ENCODE peak calls at places on chromosomes 13 and 19, in four cellular contexts. E is tibial artery, F is IMR-90, D is cardiac muscle cell. X is an unnamed sample.

GRCh38 chr13:76307157-76307556 is 579.0 kb downstream of the KCTD12 start:
- DNase-seq in E (no peak), D (peak), F (peak), X (no peak)

GRCh38 chr13:23992722-23993438 is 95.6 kb upstream of the C1QTNF9B start:
- DNase-seq in D (no peak), E (no peak), F (no peak), X (peak)

GRCh38 chr19:55253842-55254624 is 4.8 kb downstream of the PPP6R1 start:
- DNase-seq in E (no peak), D (no peak), F (no peak), X (peak)

GRCh38 chr19:35911790-35912189 is 3.7 kb upstream of the TYROBP start:
- DNase-seq in D (no peak), E (no peak), F (peak), X (no peak)

GRCh38 chr13:33494596-33495214 is 209.2 kb upstream of the STARD13 start:
- DNase-seq in D (no peak), F (peak), E (no peak), X (no peak)

GRCh38 chr13:113862766-113863510 is 938 bp downstream of the GAS6 start:
- DNase-seq in D (peak), E (peak), F (no peak), X (peak)

GRCh38 chr19:49019242-49019932 is 2.5 kb upstream of the LHB start:
- DNase-seq in F (peak), D (peak), E (no peak), X (peak)

GRCh38 chr13:27607125-27607524 is 13.2 kb downstream of the LNX2 start:
- DNase-seq in D (peak), E (no peak), F (peak), X (no peak)

GRCh38 chr19:1651548-1652394 is 644 bp downstream of the TCF3 start:
- DNase-seq in F (peak), D (peak), E (no peak), X (peak)

GRCh38 chr19:39873385-39873784 is 27.2 kb upstream of the FBL start:
- DNase-seq in F (no peak), D (no peak), E (no peak), X (no peak)

GRCh38 chr19:10290876-10291553 is 1.3 kb downstream of the ICAM5 start:
- DNase-seq in F (peak), E (no peak), D (peak), X (peak)

GRCh38 chr19:42440357-42441046 is 2.2 kb downstream of the CXCL17 start:
- DNase-seq in D (peak), E (peak), F (peak), X (peak)

GRCh38 chr19:42433503-42434260 is 6.5 kb upstream of the LIPE start:
- DNase-seq in E (no peak), F (peak), D (peak), X (peak)

GRCh38 chr19:42435316-42435715 is 7.4 kb downstream of the CXCL17 start:
- DNase-seq in D (no peak), E (no peak), F (no peak), X (no peak)

GRCh38 chr19:42431486-42431885 is 4.3 kb upstream of the LIPE start:
- DNase-seq in F (no peak), E (no peak), D (no peak), X (no peak)

DNA sequence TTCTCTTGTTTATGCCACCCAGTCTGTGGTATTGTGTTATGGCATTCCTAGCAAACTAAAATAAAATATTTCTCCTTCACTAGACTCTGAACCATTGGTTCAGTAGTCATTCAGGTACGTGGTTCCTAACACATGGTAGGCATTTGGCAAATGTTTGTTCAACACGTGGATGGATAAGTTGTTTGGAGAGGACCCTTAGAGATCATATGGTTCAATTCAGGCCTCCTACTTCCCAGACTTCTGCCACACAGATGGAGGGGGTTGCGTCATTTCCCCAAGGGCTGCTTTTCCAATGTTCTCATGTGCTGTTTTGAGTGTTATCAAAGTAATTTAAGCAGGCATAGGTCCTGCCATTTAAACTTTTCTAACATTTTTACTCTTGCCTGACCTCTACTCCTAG is 6.7 kb downstream of the CXCL17 start:
- DNase-seq in F (no peak), D (no peak), E (no peak), X (no peak)
- TF ChIP-seq CTCF in F (no peak), D (no peak), E (no peak), X (no peak)

DNA sequence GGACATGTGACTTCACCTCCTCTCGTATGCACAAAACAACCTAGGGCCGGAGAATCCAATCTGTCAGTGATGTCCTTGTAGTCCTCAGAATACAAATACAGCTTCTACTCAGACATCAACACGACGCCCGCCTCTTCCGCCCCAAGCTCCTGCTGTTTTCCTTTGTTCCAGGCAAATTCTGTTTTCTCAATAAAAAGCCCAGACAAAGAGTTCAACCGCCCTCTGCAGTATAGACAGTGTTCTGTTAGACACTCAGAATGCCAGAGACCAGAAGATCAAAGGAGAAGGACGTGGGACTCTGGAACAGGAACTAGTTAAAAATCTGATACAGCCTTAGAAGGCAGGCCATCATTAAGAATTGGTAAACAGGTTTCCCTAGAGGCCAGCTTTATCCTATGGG is 42.0 kb upstream of the GGACT start:
- DNase-seq in E (no peak), D (no peak), F (no peak), X (no peak)
- H3K4me3 ChIP-seq in E (no peak), D (no peak), F (no peak), X (no peak)

DNA sequence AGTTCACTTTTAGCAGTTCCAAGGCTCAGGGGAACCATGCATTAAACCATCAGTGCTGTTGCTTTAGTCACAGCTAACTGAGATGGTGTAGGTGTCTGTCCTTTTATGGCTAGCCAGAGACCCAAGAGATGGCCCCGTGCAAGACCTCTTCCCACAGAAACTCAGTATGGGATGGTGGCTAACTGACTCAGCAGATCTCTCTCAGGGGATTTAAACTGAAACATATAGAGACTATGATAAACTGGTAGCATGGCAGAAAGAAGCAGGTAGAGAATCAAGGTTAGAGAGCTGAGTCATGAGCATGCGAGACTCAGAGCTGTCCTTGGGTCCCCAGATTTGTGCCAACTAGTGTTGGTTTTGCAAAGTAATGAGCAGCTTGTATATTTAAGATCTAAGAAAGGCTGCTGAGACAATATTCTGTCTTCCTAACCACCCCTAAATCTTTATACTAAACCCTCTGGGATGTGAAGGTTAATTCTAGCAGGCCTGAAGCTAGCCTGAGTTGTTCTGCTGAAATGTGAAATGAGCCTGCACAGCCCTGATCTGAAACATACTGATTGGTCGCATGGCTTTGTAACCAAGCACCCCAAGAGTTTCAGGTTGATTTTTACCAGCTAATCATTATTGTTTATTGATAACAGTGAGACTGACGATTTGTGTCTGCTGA is 6.5 kb upstream of the SCEL start:
- DNase-seq in E (no peak), D (no peak), F (no peak), X (peak)
- TF ChIP-seq CTCF in E (no peak), D (no peak), F (no peak), X (no peak)

GRCh38 chr19:56554272-56554869 is 12.9 kb upstream of the ZNF470 start:
- DNase-seq in D (no peak), E (no peak), F (no peak), X (no peak)
- H3K4me3 ChIP-seq in D (no peak), E (no peak), F (no peak), X (no peak)

DNA sequence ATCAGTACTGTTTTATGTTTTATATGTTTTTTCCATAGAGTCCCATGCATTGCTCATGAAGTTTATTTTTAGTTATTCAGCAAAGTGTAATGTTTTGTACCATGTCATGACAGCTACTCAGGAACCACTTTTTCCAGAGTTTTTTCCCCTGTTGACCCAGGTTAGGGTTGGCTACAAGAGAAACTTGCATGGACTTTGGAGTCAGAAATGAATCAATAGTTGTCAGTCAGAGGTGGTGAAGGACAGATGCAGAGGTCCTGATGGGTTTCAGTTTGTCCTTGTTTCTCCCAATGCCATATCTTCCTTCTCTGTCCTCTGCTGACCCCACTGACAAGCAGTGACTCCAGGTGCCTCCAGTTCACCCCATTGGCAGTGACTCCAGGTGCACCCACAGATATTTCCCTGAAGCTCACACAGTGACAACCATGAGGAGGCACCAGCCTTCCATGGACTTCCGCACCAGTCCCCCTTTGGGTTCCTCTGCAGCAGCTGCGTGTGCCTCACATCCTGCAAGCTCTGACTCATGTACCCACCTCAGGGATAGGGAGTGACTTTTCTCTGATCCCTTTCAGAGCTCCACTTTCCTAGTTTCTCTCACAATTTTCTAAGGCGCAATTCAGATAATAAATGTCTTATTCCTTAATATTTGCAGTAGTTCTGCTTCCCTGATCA is 92.1 kb downstream of the AKAP11 start:
- DNase-seq in F (peak), E (no peak), D (no peak), X (no peak)
- TF ChIP-seq CTCF in F (no peak), E (no peak), D (no peak), X (no peak)

DNA sequence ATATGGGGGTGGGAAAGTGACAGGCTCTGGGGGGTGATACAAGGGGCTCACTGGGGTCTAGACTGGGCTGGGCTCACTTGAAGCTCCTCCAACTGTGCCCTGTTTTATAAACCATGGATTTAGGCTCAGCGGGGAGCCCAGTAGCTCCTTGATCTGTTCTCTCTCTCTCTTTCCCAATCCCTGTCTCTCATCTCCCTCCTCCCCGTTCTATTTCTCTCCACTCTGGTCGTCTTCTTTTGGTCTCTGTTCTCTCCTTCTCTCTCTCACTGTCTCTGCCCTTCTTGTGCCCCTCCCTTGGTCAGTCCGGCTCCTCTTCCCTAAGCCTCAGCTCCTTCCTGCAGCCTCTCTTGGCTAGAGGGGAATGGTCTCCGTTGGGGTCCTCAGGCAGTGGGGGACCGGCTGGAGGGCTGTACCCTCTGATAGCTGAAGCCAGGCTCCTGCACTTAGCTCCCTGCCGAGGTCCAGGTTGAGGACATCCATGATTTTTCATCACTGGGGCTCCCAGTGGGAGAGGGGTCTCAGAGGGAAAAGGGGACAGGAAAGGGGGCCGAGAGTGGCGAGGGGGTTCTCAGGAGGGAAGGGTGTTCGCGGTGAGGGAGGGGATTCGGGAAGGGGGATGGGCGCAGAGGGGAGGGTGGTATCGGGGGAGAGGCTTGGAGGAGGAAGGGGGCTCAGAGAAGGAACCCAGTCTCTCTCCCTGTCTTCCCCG is 8.5 kb downstream of the UNC13A start:
- DNase-seq in E (no peak), F (no peak), D (no peak), X (no peak)
- H3K4me3 ChIP-seq in E (peak), F (no peak), D (peak), X (peak)

DNA sequence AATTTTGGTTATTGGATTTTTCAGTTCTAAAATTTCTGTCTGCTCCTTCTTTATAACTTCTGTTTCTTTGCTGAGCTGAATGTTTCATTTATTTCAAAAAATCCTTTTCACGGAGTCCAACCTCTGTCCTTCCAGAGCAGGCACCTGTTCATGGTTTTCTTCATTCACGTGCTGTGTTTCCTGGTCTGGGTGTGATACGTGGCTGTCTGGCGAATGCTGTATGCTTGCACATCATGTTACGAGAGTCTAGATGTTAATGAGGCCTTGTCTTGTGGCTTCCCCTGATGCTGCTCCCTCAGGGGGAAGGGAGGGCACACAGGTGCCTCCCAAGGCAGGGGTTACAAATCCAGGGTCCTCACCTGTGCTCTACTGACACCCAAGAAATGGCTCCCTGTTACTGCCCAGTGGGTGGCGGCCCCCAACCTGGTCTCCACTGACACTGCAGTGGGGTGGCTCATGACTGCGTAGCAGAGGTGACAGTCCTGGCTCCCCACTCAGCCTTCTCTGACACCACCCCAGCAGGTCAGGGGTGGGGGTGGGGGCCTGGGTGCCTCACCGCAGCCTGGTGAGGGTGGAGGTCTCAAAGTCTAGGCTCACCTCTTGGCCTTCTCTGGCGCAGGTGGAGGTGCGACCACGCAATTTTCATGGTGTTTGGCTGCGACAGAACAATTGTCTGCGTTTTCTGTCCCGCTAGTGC is 20.1 kb upstream of the RAB20 start:
- DNase-seq in F (no peak), D (no peak), E (no peak), X (no peak)
- TF ChIP-seq CTCF in F (no peak), D (no peak), E (no peak), X (no peak)

GRCh38 chr19:38316477-38317067 is 825 bp upstream of the YIF1B start:
- DNase-seq in D (no peak), E (no peak), F (no peak), X (no peak)

GRCh38 chr19:38319421-38320258 is at the start of gene KCNK6:
- DNase-seq in F (no peak), D (peak), E (peak), X (peak)

GRCh38 chr19:38315657-38316476 is at the start of gene YIF1B:
- DNase-seq in F (peak), E (peak), D (peak), X (peak)

GRCh38 chr19:38318595-38319142 is 976 bp upstream of the KCNK6 start:
- DNase-seq in D (no peak), F (no peak), E (no peak), X (no peak)

GRCh38 chr19:38317104-38317612 is 1.4 kb upstream of the YIF1B start:
- DNase-seq in D (no peak), E (no peak), F (no peak), X (peak)
- H3K4me3 ChIP-seq in D (no peak), E (no peak), F (no peak), X (peak)

DNA sequence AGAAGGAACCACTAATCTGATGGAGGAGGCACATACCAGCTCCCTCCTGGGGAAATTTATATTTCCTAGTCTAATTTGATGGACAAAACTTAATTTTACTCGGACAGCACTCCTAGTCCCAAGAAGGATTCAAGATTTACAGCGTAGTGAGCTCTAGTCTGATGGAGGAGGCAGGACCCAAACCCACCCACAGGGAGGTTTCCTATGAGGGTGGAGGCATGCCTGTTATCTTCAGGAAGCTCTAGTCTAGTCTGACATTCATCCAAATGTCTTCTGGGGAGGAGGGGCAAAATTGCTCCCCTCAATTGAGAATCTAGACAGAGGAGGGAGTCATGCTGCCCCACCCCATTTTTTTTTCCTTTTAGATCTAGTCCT is 10.4 kb upstream of the BCL3 start:
- DNase-seq in D (no peak), F (no peak), E (no peak), X (no peak)
- TF ChIP-seq CTCF in D (no peak), F (no peak), E (no peak), X (no peak)

DNA sequence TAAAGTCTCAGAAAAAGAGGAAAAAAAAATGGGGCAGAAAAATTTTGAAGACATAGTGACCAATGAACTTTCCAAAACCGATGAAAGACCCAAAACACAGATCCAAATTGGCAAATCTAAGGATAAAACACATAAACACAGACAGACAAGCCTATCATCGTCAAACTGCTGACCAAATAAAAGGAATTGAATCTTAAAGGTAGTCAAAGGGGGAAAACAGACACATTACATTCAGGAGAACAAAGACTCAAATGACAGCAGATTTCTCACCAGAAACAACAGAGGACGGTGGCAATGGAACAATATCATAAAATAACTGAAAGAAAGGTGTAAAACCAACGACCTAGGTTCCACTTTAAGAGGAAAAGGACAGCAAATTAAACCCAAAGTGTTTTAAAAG is 10.2 kb downstream of the RBM26 start:
- DNase-seq in E (no peak), D (no peak), F (no peak), X (no peak)
- H3K4me3 ChIP-seq in E (no peak), D (no peak), F (no peak), X (no peak)

X was measured in GM12865.